ENCODE peak calls at places on chromosomes 7 and 10, in six cellular contexts. V is HCT116, N is ovary, E is esophagus squamous epithelium, D is neural progenitor cell, A is prostate gland. C is an unnamed sample. For H3K27me3, the result is how much of the 10 kb centered on the place peaks cover.

GRCh38 chr7:28973591-28973990 is 15.5 kb upstream of the TRIL start:
- DNase-seq in V (no peak), N (no peak), E (no peak), D (no peak), A (no peak), C (no peak)

GRCh38 chr7:25835191-25835590 is 316.8 kb upstream of the NFE2L3 start:
- DNase-seq in V (no peak), N (no peak), E (no peak), D (no peak), A (no peak), C (no peak)

GRCh38 chr7:155995183-155995612 is 182.9 kb upstream of the SHH start:
- DNase-seq in V (no peak), N (no peak), E (no peak), D (no peak), A (no peak), C (no peak)

GRCh38 chr7:98647326-98647725 is 30.2 kb downstream of the NPTX2 start:
- DNase-seq in V (no peak), N (no peak), E (no peak), D (no peak), A (no peak), C (no peak)

GRCh38 chr7:133959505-133959904 is 167.6 kb upstream of the LRGUK start:
- DNase-seq in V (no peak), N (no peak), E (no peak), D (no peak), A (no peak), C (no peak)

GRCh38 chr10:3407208-3407607 is 234.6 kb upstream of the PITRM1 start:
- DNase-seq in V (no peak), N (no peak), E (no peak), D (no peak), A (no peak), C (no peak)

GRCh38 chr10:76195990-76196389 is 764.6 kb downstream of the LRMDA start:
- DNase-seq in V (no peak), N (no peak), E (no peak), D (no peak), A (peak), C (no peak)

GRCh38 chr10:125157473-125157865 is 2.9 kb downstream of the CTBP2 start:
- DNase-seq in V (no peak), N (no peak), E (no peak), D (no peak), A (no peak), C (no peak)

GRCh38 chr7:91083855-91084644 is 180.2 kb upstream of the FZD1 start:
- DNase-seq in V (no peak), N (no peak), E (no peak), D (no peak), A (no peak), C (no peak)

GRCh38 chr10:71390921-71391690 is 5.6 kb upstream of the CDH23 start:
- DNase-seq in V (no peak), N (peak), E (no peak), D (no peak), A (no peak), C (no peak)

GRCh38 chr7:145902123-145902522 is 214.5 kb upstream of the CNTNAP2 start:
- DNase-seq in V (no peak), N (no peak), E (no peak), D (peak), A (no peak), C (no peak)

GRCh38 chr10:102776779-102777417 is 33.1 kb downstream of the WBP1L start:
- DNase-seq in V (no peak), N (peak), E (no peak), D (peak), A (peak), C (no peak)

GRCh38 chr10:5892007-5892406 is 2.0 kb downstream of the FBH1 start:
- DNase-seq in V (no peak), N (no peak), E (no peak), D (no peak), A (no peak), C (no peak)

GRCh38 chr7:30728591-30729100 is 23.3 kb upstream of the INMT start:
- DNase-seq in V (no peak), N (no peak), E (no peak), D (no peak), A (no peak), C (no peak)

GRCh38 chr7:49500741-49501140 is 272.7 kb upstream of the VWC2 start:
- DNase-seq in V (no peak), N (no peak), E (no peak), D (no peak), A (no peak), C (no peak)

GRCh38 chr10:113651021-113651420 is 12.8 kb downstream of the NRAP start:
- DNase-seq in V (no peak), N (no peak), E (no peak), D (no peak), A (no peak), C (no peak)

GRCh38 chr10:63700209-63700934 is 179.2 kb downstream of the REEP3 start:
- DNase-seq in V (peak), N (peak), E (no peak), D (no peak), A (no peak), C (no peak)

GRCh38 chr10:7251696-7252465 is 159.0 kb downstream of the SFMBT2 start:
- DNase-seq in V (no peak), N (no peak), E (no peak), D (no peak), A (no peak), C (no peak)

GRCh38 chr7:129530881-129531391 is 28.6 kb downstream of the SMKR1 start:
- DNase-seq in V (peak), N (no peak), E (no peak), D (no peak), A (no peak), C (no peak)

GRCh38 chr7:140403878-140404564 is at the start of gene RAB19:
- DNase-seq in V (peak), N (no peak), E (no peak), D (peak), A (peak), C (peak)

GRCh38 chr7:32299133-32299702 is 191.0 kb downstream of the LSM5 start:
- DNase-seq in V (no peak), N (peak), E (no peak), D (peak), A (no peak), C (no peak)

GRCh38 chr7:108424013-108424412 is 32.2 kb downstream of the NRCAM start:
- DNase-seq in V (no peak), N (no peak), E (no peak), D (no peak), A (no peak), C (no peak)

GRCh38 chr10:78944658-78945333 is 124.0 kb upstream of the ZMIZ1 start:
- DNase-seq in V (no peak), N (peak), E (no peak), D (no peak), A (no peak), C (no peak)

GRCh38 chr10:123635131-123635530 is 31.0 kb upstream of the GPR26 start:
- DNase-seq in V (no peak), N (no peak), E (no peak), D (no peak), A (no peak), C (no peak)

GRCh38 chr10:123633636-123634035 is 32.5 kb upstream of the GPR26 start:
- DNase-seq in V (no peak), N (no peak), E (no peak), D (no peak), A (no peak), C (no peak)

GRCh38 chr10:123634221-123634620 is 31.9 kb upstream of the GPR26 start:
- DNase-seq in V (no peak), N (no peak), E (no peak), D (no peak), A (no peak), C (no peak)

GRCh38 chr10:123635745-123636144 is 30.4 kb upstream of the GPR26 start:
- DNase-seq in V (peak), N (no peak), E (no peak), D (no peak), A (no peak), C (no peak)

GRCh38 chr10:123633106-123633505 is 33.0 kb upstream of the GPR26 start:
- DNase-seq in V (no peak), N (no peak), E (no peak), D (no peak), A (no peak), C (no peak)
- TF ChIP-seq CTCF in V (no peak), N (no peak), E (no peak), D (no peak), A (no peak), C (no peak)

DNA sequence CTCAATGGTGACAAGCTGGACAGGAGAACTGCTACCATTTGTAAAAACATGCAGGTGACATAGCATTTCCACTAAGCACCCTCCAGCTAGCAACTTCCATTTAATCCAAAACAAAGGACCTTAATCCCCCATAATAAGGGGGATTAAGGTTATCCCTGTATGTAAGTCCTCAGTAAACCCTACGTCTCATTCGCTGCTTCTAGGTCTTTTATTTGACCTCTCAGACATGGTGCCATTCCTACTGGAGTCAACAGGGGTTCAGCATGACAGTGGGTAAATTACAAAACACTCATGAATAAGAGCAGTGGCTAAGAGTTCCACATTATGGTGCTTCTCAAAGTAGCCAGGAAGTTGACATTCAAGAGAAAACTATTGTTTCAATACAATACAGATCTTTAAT is 121.8 kb upstream of the CAV2 start:
- DNase-seq in V (no peak), N (no peak), E (no peak), D (peak), A (no peak), C (no peak)
- H3K27me3 ChIP-seq in V (under half), N (under half), E (under half), D (under half), A (under half), C (under half)

DNA sequence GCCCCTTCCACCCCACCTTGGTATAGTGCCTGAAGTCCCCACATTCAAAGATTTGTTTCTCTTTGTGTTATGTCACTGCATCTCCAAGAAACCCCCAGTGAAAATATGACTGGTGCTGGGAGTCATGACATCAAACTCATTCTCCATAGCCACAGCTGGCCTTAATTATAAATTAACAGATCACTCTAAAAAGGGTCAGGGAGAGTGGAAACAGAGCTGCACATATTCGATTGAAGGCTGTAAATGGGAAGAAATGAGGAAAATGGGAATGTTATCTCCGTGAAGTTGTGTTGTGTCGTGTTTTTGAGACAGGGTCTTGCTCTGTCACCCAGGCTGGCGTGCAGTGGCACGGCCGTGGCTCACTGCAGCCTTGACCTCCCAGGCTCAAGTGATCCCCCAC is 24.2 kb upstream of the NUP42 start:
- DNase-seq in V (no peak), N (no peak), E (no peak), D (no peak), A (no peak), C (no peak)
- TF ChIP-seq CTCF in V (no peak), N (no peak), E (no peak), D (no peak), A (no peak), C (no peak)

GRCh38 chr7:56287429-56288138 is 171.4 kb upstream of the NUPR2 start:
- DNase-seq in V (no peak), N (no peak), E (no peak), D (no peak), A (no peak), C (no peak)
- H3K27me3 ChIP-seq in V (under half), N (under half), E (under half), D (under half), A (under half), C (under half)